ENCODE peak calls at places on chromosomes 5 and 9, in four cellular contexts. Z is spleen, G is IMR-90, X is HCT116. V is an unnamed sample.

GRCh38 chr5:142386151-142387021 is 61.6 kb upstream of the SPRY4 start:
- DNase-seq in Z (no peak), G (no peak), X (no peak), V (no peak)

GRCh38 chr5:98933446-98934072 is 4.8 kb upstream of the CHD1 start:
- DNase-seq in Z (no peak), G (no peak), X (no peak), V (no peak)

GRCh38 chr9:21711504-21711903 is 90.9 kb upstream of the MTAP start:
- DNase-seq in Z (no peak), G (peak; percentile 54), X (peak; percentile 80), V (peak; percentile 39)

GRCh38 chr5:158538506-158539074 is 561.1 kb downstream of the EBF1 start:
- DNase-seq in Z (no peak), G (no peak), X (no peak), V (no peak)

GRCh38 chr9:129894106-129894823 is 59.0 kb downstream of the USP20 start:
- DNase-seq in Z (peak; percentile 32), G (no peak), X (no peak), V (no peak)

GRCh38 chr9:126859111-126859510 is 1.3 kb upstream of the ZBTB34 start:
- DNase-seq in Z (no peak), G (no peak), X (no peak), V (no peak)

GRCh38 chr9:89400398-89401116 is 82.3 kb downstream of the SECISBP2 start:
- DNase-seq in Z (no peak), G (no peak), X (no peak), V (no peak)

GRCh38 chr5:33601881-33602280 is 161.1 kb downstream of the TARS1 start:
- DNase-seq in Z (no peak), G (no peak), X (no peak), V (no peak)

GRCh38 chr5:181241393-181241975 is 2.2 kb downstream of the RACK1 start:
- DNase-seq in Z (no peak), G (peak; percentile 90), X (no peak), V (peak; percentile 85)

GRCh38 chr5:176912115-176912514 is 13.0 kb upstream of the HK3 start:
- DNase-seq in Z (no peak), G (peak; percentile 28), X (no peak), V (no peak)

GRCh38 chr9:127199001-127199791 is 65.4 kb upstream of the GARNL3 start:
- DNase-seq in Z (peak; percentile 87), G (peak; percentile 82), X (peak; percentile 67), V (peak; percentile 85)

GRCh38 chr5:40746703-40747102 is 9.1 kb downstream of the TTC33 start:
- DNase-seq in Z (no peak), G (peak; percentile 32), X (no peak), V (no peak)

GRCh38 chr9:123655681-123656423 is 274.1 kb downstream of the DENND1A start:
- DNase-seq in Z (no peak), G (no peak), X (no peak), V (no peak)

GRCh38 chr5:128097224-128097623 is 13.7 kb downstream of the SLC12A2 start:
- DNase-seq in Z (no peak), G (no peak), X (no peak), V (no peak)

GRCh38 chr9:75170898-75171360 is 82.6 kb downstream of the OSTF1 start:
- DNase-seq in Z (no peak), G (peak; percentile 31), X (no peak), V (no peak)

GRCh38 chr5:173429489-173430150 is 101.4 kb upstream of the STC2 start:
- DNase-seq in Z (no peak), G (peak; percentile 67), X (no peak), V (no peak)

GRCh38 chr5:142308358-142308757 is 16.5 kb downstream of the SPRY4 start:
- DNase-seq in Z (no peak), G (no peak), X (no peak), V (no peak)

GRCh38 chr5:180591249-180591887 is at the start of gene SCGB3A1:
- DNase-seq in Z (peak; percentile 83), G (no peak), X (no peak), V (no peak)

GRCh38 chr9:116870566-116870965 is 183.5 kb downstream of the TRIM32 start:
- DNase-seq in Z (no peak), G (no peak), X (peak; percentile 63), V (no peak)

GRCh38 chr9:107242073-107243063 is 40.7 kb upstream of the RAD23B start:
- DNase-seq in Z (no peak), G (peak; percentile 51), X (no peak), V (peak; percentile 65)

GRCh38 chr9:5442400-5443011 is 4.8 kb upstream of the PLGRKT start:
- DNase-seq in Z (no peak), G (peak; percentile 66), X (no peak), V (peak; percentile 66)

GRCh38 chr5:10591946-10592345 is 28.1 kb downstream of the ANKRD33B start:
- DNase-seq in Z (no peak), G (no peak), X (no peak), V (no peak)

GRCh38 chr9:94638335-94639044 is 828 bp downstream of the FBP1 start:
- DNase-seq in Z (no peak), G (no peak), X (no peak), V (no peak)
- TF ChIP-seq CTCF in Z (no peak), G (no peak), X (no peak), V (no peak)

GRCh38 chr5:81556809-81557208 is 162.9 kb upstream of the ACOT12 start:
- DNase-seq in Z (no peak), G (no peak), X (no peak), V (no peak)

GRCh38 chr5:81553570-81554212 is 159.8 kb upstream of the ACOT12 start:
- DNase-seq in Z (no peak), G (no peak), X (no peak), V (no peak)

GRCh38 chr5:81558188-81558587 is 164.3 kb upstream of the ACOT12 start:
- DNase-seq in Z (no peak), G (no peak), X (no peak), V (no peak)

GRCh38 chr5:81554647-81555046 is 160.7 kb upstream of the ACOT12 start:
- DNase-seq in Z (no peak), G (no peak), X (no peak), V (no peak)

DNA sequence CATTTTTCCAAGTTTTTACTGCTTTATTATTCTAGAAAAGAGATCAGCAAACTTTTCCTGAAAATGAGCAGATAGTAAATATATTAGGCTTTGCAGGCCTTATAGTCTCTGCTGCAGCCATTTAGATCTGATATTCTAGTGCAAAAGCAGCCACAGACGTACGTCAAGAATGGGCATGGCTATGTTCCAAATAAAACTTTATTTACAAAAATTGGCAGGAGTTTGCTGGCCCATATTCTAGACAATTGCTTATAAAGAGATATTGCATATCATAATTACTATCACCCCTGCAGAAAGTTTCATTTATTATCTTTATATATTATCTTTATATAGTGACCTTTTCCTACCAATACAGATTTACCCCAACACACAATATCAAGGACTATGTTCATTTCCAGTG is 161.9 kb upstream of the ACOT12 start:
- DNase-seq in Z (no peak), G (no peak), X (no peak), V (no peak)
- H3K4me3 ChIP-seq in Z (no peak overlapping the region), G (no peak overlapping the region), X (no peak overlapping the region), V (no peak overlapping the region)

GRCh38 chr5:42908509-42909488 is 97.1 kb upstream of the SELENOP start:
- DNase-seq in Z (peak; percentile 96), G (peak; percentile 85), X (peak; percentile 76), V (peak; percentile 80)
- TF ChIP-seq CTCF in Z (peak; percentile 87), G (peak; percentile 83), X (peak; percentile 76), V (peak; percentile 88)

DNA sequence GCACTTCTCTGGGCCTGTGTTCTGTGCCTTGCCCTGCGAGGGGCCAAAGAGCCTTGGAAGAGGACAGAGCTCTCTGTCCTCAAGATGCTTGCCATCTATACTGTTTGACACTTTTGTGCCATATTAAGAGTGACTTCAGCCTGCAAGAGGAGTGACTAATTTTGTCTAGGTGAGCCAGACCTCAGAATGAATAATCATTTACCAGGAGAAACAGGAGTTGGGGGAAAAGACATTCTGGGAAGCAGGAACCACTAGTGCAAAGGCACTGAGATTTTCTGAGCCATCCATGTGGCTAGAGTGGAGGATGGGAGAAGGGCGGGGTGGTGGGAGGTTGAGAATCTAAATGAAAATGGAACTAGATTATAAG is 1.9 kb downstream of the GSN start:
- DNase-seq in Z (no peak), G (no peak), X (no peak), V (no peak)
- H3K4me3 ChIP-seq in Z (peak overlapping the region; percentile 84), G (peak overlapping the region; percentile 91), X (no peak overlapping the region), V (peak overlapping the region; percentile 94)

GRCh38 chr5:167244583-167244982 is 1046.9 kb upstream of the WWC1 start:
- DNase-seq in Z (no peak), G (no peak), X (no peak), V (no peak)
- TF ChIP-seq CTCF in Z (no peak), G (peak; percentile 28), X (no peak), V (peak; percentile 23)

DNA sequence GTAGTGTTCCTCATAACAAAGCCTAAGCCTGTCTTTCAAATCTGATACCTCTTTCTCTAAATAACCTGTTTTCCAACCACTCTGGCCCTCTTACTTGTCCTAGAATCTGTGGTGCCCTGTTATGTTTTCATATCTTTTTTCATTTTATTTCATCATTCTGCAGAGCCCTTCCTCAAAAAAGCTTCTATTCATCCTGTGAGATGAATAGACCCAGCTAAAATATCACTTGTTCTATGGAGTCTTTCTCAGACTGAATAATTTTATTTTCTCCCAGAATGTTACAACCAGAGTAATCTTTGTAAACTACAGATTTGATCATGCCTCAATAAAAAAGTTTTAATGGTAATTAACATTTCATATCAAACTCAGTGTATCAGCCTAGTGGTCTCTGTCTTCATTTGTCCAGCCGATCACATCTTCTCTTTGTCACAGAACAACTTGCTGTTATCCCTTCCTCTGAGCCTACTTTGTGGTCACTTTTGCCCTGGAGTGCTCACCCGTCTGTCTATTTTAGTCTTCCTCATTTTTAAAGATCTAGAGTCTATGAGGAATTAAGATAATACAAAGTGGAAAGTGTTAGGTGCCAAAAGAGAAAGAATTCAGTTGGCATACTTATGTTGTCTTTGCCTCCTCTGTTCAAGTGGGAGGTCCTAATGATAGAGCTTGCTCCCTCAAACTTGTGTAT is 77.8 kb downstream of the ZCCHC7 start:
- DNase-seq in Z (no peak), G (no peak), X (no peak), V (no peak)
- H3K4me3 ChIP-seq in Z (no peak overlapping the region), G (no peak overlapping the region), X (no peak overlapping the region), V (no peak overlapping the region)

DNA sequence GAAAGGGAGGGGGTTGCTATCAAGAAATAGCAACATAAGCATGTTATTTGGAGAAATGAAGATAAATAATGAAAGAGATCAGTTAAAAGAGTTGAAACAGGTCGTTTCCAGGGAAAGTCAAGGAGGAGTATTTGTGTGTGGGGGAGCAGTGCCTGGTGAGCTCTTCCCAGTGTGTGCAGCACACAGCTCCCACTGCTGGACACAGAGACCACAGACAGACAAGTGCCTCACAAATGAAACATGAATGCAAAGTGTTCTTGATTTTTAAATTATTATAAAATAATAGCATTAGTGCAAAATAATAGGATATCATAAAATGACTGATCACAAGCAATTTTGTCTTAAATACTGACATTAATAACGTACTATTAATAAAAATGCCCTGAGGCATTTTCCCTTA is 40.8 kb downstream of the LIFR start:
- DNase-seq in Z (no peak), G (peak; percentile 47), X (peak; percentile 4), V (peak; percentile 43)
- TF ChIP-seq CTCF in Z (peak; percentile 9), G (peak; percentile 47), X (peak; percentile 43), V (peak; percentile 66)